ENCODE peak calls at places on chromosome 18, in four cellular contexts. X is K562, K is GM12878, U is HL-60. S is an unnamed sample.

GRCh38 chr18:3498705-3499451 is 48.9 kb downstream of the TGIF1 start:
- DNase-seq in K (no peak), U (peak; percentile 23), X (no peak), S (peak; percentile 18)

GRCh38 chr18:30039201-30039600 is 1003.3 kb downstream of the DSC3 start:
- DNase-seq in K (no peak), X (no peak), U (no peak), S (no peak)

GRCh38 chr18:45339819-45340550 is 275.3 kb upstream of the SLC14A2 start:
- DNase-seq in X (no peak), K (no peak), U (no peak), S (no peak)

GRCh38 chr18:8960740-8961657 is 141.5 kb upstream of the NDUFV2 start:
- DNase-seq in X (no peak), K (no peak), U (no peak), S (no peak)

GRCh38 chr18:46042571-46043123 is 29.4 kb downstream of the PSTPIP2 start:
- DNase-seq in U (peak; percentile 76), X (no peak), K (no peak), S (no peak)

GRCh38 chr18:903703-904102 is 968 bp upstream of the ADCYAP1 start:
- DNase-seq in K (no peak), X (peak; percentile 76), U (peak; percentile 40), S (no peak)

GRCh38 chr18:38688402-38688801 is 1122.8 kb upstream of the CELF4 start:
- DNase-seq in U (no peak), K (no peak), X (no peak), S (no peak)

GRCh38 chr18:26504831-26505230 is 43.5 kb downstream of the KCTD1 start:
- DNase-seq in K (no peak), X (no peak), U (no peak), S (no peak)

GRCh38 chr18:39274535-39274934 is 1708.9 kb upstream of the CELF4 start:
- DNase-seq in X (no peak), U (no peak), K (no peak), S (no peak)

GRCh38 chr18:6406910-6407470 is 7.7 kb downstream of the L3MBTL4 start:
- DNase-seq in U (no peak), K (no peak), X (no peak), S (no peak)
- TF ChIP-seq SPI1 in U (no peak), K (no peak), X (no peak), S (no peak)

GRCh38 chr18:24395049-24395780 is 2.4 kb downstream of the OSBPL1A start:
- DNase-seq in X (no peak), U (no peak), K (no peak), S (no peak)
- TF ChIP-seq SPI1 in X (no peak), U (peak; percentile 65), K (no peak), S (no peak)

GRCh38 chr18:10135302-10135926 is 221.6 kb downstream of the VAPA start:
- DNase-seq in U (no peak), X (no peak), K (no peak), S (no peak)

GRCh38 chr18:10134204-10134603 is 220.4 kb downstream of the VAPA start:
- DNase-seq in X (no peak), K (no peak), U (no peak), S (no peak)

GRCh38 chr18:10131783-10132381 is 218.1 kb downstream of the VAPA start:
- DNase-seq in K (no peak), U (no peak), X (no peak), S (no peak)

GRCh38 chr18:10131036-10131774 is 217.4 kb downstream of the VAPA start:
- DNase-seq in U (no peak), K (no peak), X (no peak), S (no peak)

GRCh38 chr18:10133516-10133915 is 219.7 kb downstream of the VAPA start:
- DNase-seq in K (no peak), U (no peak), X (no peak), S (no peak)
- TF ChIP-seq SPI1 in K (no peak), U (no peak), X (no peak), S (no peak)

DNA sequence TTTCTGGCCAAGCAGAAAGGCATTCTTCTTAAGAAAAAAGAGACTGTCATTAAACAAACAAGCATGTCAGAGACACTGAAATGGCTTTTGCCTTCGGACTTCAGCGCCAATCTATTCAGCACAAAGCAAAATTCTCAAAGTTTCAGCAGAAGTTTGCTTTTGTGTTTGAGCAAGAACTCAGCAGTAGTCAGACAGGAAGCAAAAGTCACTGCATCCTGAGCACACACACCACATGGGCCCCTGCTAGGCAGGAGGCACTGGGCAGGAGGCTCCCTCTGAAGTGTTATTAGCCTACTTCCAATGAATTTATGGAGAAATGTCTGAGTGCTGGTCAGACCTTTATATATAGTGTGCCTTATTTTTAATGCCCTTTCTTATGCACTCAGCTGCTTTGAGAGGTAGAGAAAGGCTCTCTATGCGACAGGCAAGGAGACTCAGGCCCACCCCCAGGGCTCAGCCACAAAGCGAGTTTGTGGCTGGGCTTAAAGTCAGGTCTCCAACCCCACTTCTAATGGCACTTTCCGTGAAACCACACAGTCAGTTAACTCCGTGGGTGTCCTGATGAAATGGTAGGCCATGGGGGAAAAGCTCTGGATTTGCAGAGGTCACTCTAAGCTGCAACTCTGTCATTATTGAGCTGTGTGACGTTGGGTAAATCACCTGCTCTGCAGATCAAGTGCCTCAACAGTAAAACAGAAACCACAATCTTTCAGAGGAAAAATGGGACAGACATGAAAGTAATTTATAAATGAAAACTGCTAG is 161.0 kb upstream of the TMEM200C start:
- DNase-seq in X (no peak), U (no peak), K (no peak), S (no peak)
- TF ChIP-seq SPI1 in X (no peak), U (no peak), K (no peak), S (no peak)

GRCh38 chr18:72492497-72492896 is 51.6 kb downstream of the CBLN2 start:
- DNase-seq in K (no peak), X (no peak), U (no peak), S (no peak)
- TF ChIP-seq SPI1 in K (no peak), X (no peak), U (no peak), S (no peak)

GRCh38 chr18:48627216-48627615 is 88.4 kb downstream of the CTIF start:
- DNase-seq in X (no peak), K (no peak), U (no peak), S (no peak)

GRCh38 chr18:48634491-48634890 is 95.7 kb downstream of the CTIF start:
- DNase-seq in K (no peak), X (no peak), U (no peak), S (no peak)

GRCh38 chr18:48632676-48633257 is 93.9 kb downstream of the CTIF start:
- DNase-seq in K (no peak), U (no peak), X (no peak), S (no peak)

GRCh38 chr18:48631851-48632250 is 93.0 kb downstream of the CTIF start:
- DNase-seq in K (no peak), U (no peak), X (no peak), S (no peak)

DNA sequence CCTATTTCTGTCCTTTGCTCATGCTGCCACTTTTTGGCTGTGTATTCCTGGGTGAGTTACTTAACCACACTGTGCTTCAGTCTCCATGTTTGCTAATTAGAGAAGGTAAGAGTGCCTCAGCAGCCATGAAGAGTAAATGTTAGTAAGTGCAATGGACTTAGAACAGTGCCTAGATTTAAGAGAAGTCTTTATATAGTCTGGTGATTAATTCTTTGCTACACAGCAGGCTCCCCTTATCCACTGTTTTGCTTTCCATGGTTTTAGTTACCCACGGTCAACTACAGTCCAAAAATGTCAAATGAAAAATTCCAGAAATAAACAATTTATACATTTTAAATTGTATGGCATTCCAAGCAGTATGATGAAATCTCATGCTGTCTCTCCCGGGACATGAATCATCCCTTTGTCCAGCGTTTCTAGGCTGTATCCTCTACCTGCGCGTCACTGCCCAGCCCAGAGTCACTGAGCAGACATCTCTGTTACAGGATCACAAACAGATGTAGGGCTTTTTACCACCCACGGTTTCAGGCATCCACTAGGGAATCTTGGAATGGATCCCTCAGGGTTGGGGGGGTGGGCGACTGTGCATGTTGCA is 91.0 kb downstream of the CTIF start:
- DNase-seq in U (no peak), K (no peak), X (no peak), S (no peak)
- TF ChIP-seq SPI1 in U (no peak), K (no peak), X (no peak), S (no peak)